ENCODE peak calls at places on chromosomes 12 and 14, in four cellular contexts. W is tibial artery; O is substantia nigra; N is CD8-positive, alpha-beta T cell. S is an unnamed sample.

GRCh38 chr12:19075711-19076340 is 53.7 kb upstream of the PLEKHA5 start:
- DNase-seq in O (no peak), W (no peak), N (no peak), S (no peak)

GRCh38 chr12:74537126-74537706 is 419 bp upstream of the ATXN7L3B start:
- DNase-seq in O (no peak), N (no peak), W (no peak), S (no peak)

GRCh38 chr14:69354383-69355154 is 43.5 kb downstream of the ERH start:
- DNase-seq in N (peak), W (no peak), O (no peak), S (no peak)

GRCh38 chr12:27359578-27360340 is 27.1 kb downstream of the BMAL2 start:
- DNase-seq in N (no peak), O (no peak), W (no peak), S (no peak)

GRCh38 chr14:75236897-75237296 is 41.7 kb upstream of the FOS start:
- DNase-seq in O (no peak), N (no peak), W (no peak), S (no peak)

GRCh38 chr14:64364907-64365306 is 23.2 kb upstream of the MTHFD1 start:
- DNase-seq in W (no peak), O (no peak), N (no peak), S (no peak)

GRCh38 chr12:124758266-124759200 is 105.1 kb downstream of the SCARB1 start:
- DNase-seq in N (no peak), O (no peak), W (peak), S (no peak)

GRCh38 chr12:54201001-54201794 is 12.4 kb upstream of the SMUG1 start:
- DNase-seq in W (peak), N (peak), O (no peak), S (peak)

GRCh38 chr12:47509398-47509851 is 196.4 kb downstream of the RPAP3 start:
- DNase-seq in W (no peak), O (no peak), N (no peak), S (peak)

GRCh38 chr14:61489002-61489401 is 167.6 kb downstream of the PRKCH start:
- DNase-seq in N (no peak), W (no peak), O (no peak), S (no peak)

GRCh38 chr14:104598461-104599273 is 5.9 kb downstream of the TMEM179 start:
- DNase-seq in W (peak), N (no peak), O (no peak), S (no peak)

GRCh38 chr14:75044760-75045159 is 6.5 kb downstream of the MLH3 start:
- DNase-seq in W (no peak), N (no peak), O (no peak), S (no peak)

GRCh38 chr14:64298773-64299172 is 4.6 kb upstream of the ESR2 start:
- DNase-seq in O (no peak), N (no peak), W (no peak), S (no peak)

GRCh38 chr14:69090187-69090789 is 62.6 kb downstream of the DCAF5 start:
- DNase-seq in W (no peak), O (no peak), N (no peak), S (no peak)

GRCh38 chr12:106227641-106228319 is 20.0 kb downstream of the CKAP4 start:
- DNase-seq in W (no peak), N (peak), O (no peak), S (no peak)

GRCh38 chr12:131226345-131227265 is 272.9 kb downstream of the ADGRD1 start:
- DNase-seq in W (no peak), N (no peak), O (no peak), S (no peak)

GRCh38 chr12:113658030-113658655 is 186.5 kb upstream of the LHX5 start:
- DNase-seq in N (no peak), O (no peak), W (no peak), S (no peak)

GRCh38 chr12:42326466-42327226 is 679 bp downstream of the PPHLN1 start:
- DNase-seq in O (no peak), W (no peak), N (no peak), S (no peak)

GRCh38 chr12:1576410-1577240 is 17.8 kb downstream of the FBXL14 start:
- DNase-seq in W (peak), N (no peak), O (no peak), S (no peak)

GRCh38 chr12:34605955-34606748 is 583.9 kb downstream of the ALG10 start:
- DNase-seq in N (no peak), W (peak), O (no peak), S (no peak)

GRCh38 chr12:23611320-23611719 is 338.1 kb downstream of the SOX5 start:
- DNase-seq in O (no peak), N (no peak), W (no peak), S (no peak)

GRCh38 chr12:30774599-30774998 is 19.8 kb upstream of the CAPRIN2 start:
- DNase-seq in N (no peak), O (no peak), W (no peak), S (no peak)

GRCh38 chr14:35866595-35867279 is 40.6 kb downstream of the BRMS1L start:
- DNase-seq in O (no peak), W (no peak), N (no peak), S (no peak)

GRCh38 chr14:69625299-69626131 is 14.1 kb downstream of the SUSD6 start:
- DNase-seq in O (peak), N (peak), W (no peak), S (no peak)

GRCh38 chr14:55126089-55126488 is 3.0 kb upstream of the LGALS3 start:
- DNase-seq in O (no peak), N (no peak), W (no peak), S (no peak)

GRCh38 chr14:55128386-55129085 is 516 bp upstream of the LGALS3 start:
- DNase-seq in W (no peak), O (no peak), N (no peak), S (no peak)

GRCh38 chr14:55127491-55127951 is 1.5 kb upstream of the LGALS3 start:
- DNase-seq in O (no peak), N (no peak), W (no peak), S (no peak)

GRCh38 chr14:55125403-55125802 is 3.6 kb upstream of the LGALS3 start:
- DNase-seq in O (no peak), W (no peak), N (no peak), S (no peak)

DNA sequence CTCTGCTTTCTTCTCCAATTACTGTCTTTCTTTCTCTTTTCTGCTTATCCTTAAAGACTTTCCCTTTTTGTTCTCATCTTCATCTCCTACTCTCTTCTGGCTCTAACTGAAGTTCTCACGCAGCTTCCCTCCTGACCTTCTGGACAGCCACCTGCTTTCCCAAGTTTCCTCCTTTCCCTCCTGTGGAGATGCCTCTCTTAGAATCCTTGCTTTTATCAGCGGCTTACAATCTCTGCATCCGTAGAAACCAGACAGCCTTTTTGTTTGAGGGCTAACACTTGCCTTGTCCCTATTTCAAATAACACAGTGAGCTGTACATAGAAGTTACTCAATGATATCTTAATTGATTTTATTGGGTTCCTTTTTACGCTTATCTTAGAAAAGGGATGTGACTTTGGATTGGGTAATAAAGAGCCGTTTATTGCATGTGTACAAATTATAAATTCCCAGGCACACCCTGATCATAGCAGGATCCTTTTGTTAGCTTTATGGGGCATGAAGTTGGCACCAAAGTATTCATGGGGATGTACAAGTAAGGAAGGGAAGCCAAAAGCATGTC is 2.0 kb upstream of the LGALS3 start:
- DNase-seq in N (no peak), O (no peak), W (no peak), S (no peak)
- H3K27ac ChIP-seq in N (no peak), O (no peak), W (no peak), S (peak)

GRCh38 chr14:59481407-59482119 is 2.6 kb downstream of the L3HYPDH start:
- DNase-seq in W (no peak), N (no peak), O (no peak), S (no peak)
- H3K27ac ChIP-seq in W (peak), N (no peak), O (no peak), S (no peak)

DNA sequence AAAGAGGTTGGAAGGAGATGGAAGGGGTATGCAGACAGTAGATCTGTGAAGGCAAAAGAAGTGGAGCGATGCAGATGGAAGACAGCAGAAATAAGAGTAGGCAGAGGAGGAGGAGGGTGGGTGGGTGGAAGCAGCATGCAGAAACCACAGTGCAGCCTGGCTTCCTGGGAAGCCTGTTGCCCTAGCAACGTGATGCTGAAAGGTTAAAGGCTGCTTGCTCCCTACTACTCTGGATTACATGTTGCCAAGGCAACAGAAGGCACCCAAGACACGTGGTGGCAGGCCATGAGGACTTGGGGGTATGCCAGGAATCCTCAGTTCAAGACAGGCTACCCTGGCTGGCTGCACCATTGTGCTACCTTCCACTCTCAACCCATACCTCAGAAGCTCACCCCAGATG is 129.6 kb downstream of the GRIN2B start:
- DNase-seq in O (no peak), N (no peak), W (no peak), S (no peak)
- H3K27ac ChIP-seq in O (no peak), N (no peak), W (no peak), S (no peak)

GRCh38 chr14:30995674-30996073 is 29.8 kb upstream of the AP4S1 start:
- DNase-seq in W (no peak), O (no peak), N (no peak), S (no peak)

GRCh38 chr14:30994681-30995620 is 30.5 kb upstream of the AP4S1 start:
- DNase-seq in N (no peak), W (no peak), O (no peak), S (no peak)

GRCh38 chr14:30991408-30991807 is 34.0 kb upstream of the AP4S1 start:
- DNase-seq in W (no peak), O (no peak), N (no peak), S (no peak)

GRCh38 chr14:30990766-30991165 is 34.7 kb upstream of the AP4S1 start:
- DNase-seq in O (no peak), W (no peak), N (no peak), S (no peak)

GRCh38 chr14:30993071-30993470 is 32.4 kb upstream of the AP4S1 start:
- DNase-seq in N (no peak), W (no peak), O (no peak), S (no peak)
- H3K27ac ChIP-seq in N (no peak), W (no peak), O (no peak), S (no peak)

GRCh38 chr14:49623941-49624806 is 3.6 kb downstream of the MGAT2 start:
- DNase-seq in N (no peak), W (no peak), O (no peak), S (no peak)
- H3K27ac ChIP-seq in N (no peak), W (no peak), O (no peak), S (no peak)

DNA sequence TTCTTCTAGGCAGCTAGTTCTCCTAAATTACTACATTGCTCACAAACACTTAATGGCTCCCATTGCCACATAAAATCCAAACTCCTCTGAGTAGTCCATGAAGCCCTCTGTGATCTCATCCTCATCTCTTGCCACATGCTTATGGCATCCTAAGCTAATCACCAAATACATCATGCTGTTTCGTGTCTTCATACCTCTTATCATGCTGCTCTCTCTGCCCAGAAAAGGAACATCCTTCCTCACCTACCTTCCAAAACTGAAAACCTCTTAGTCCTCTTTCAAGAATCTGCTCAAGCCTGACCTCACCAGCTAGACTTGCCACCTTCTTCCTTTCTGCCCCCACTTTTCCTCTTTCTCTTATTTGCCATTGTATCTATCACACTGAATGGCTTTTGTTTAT is 108.5 kb downstream of the DUSP6 start:
- DNase-seq in W (no peak), N (no peak), O (no peak), S (no peak)
- H3K27ac ChIP-seq in W (no peak), N (no peak), O (no peak), S (no peak)

GRCh38 chr12:52810554-52810953 is 3.4 kb downstream of the KRT4 start:
- DNase-seq in W (no peak), N (no peak), O (no peak), S (no peak)
- H3K27ac ChIP-seq in W (no peak), N (no peak), O (no peak), S (no peak)

S was measured in breast epithelium.